ENCODE peak calls at places on chromosomes 6 and 20, in seven cellular contexts. Q, N, X, E, R, J and G are unnamed samples.

GRCh38 chr20:10094566-10095173 is 59.9 kb downstream of the ANKEF1 start:
- DNase-seq in Q (no peak), J (no peak), N (no peak), R (no peak), E (no peak), X (no peak), G (no peak)

GRCh38 chr6:34496103-34496685 is 30.3 kb downstream of the PACSIN1 start:
- DNase-seq in J (no peak), E (no peak), X (no peak), N (no peak), R (peak), Q (no peak), G (no peak)

GRCh38 chr6:12593720-12594540 is 122.6 kb upstream of the PHACTR1 start:
- DNase-seq in X (peak), N (no peak), E (no peak), J (peak), R (no peak), Q (no peak), G (no peak)

GRCh38 chr20:57103146-57103800 is 163.2 kb downstream of the BMP7 start:
- DNase-seq in X (no peak), N (no peak), Q (no peak), R (no peak), J (no peak), E (no peak), G (no peak)

GRCh38 chr6:41942045-41942851 is 640 bp upstream of the CCND3 start:
- DNase-seq in N (no peak), Q (no peak), R (no peak), J (no peak), E (no peak), X (no peak), G (no peak)

GRCh38 chr6:153058291-153058690 is 55.8 kb upstream of the MTRF1L start:
- DNase-seq in Q (no peak), E (no peak), X (no peak), R (no peak), N (no peak), J (no peak), G (no peak)

GRCh38 chr20:17910828-17911294 is 57.7 kb downstream of the SNX5 start:
- DNase-seq in J (peak), E (no peak), Q (no peak), N (no peak), X (no peak), R (no peak), G (no peak)

GRCh38 chr6:136579800-136580199 is 29.6 kb upstream of the MAP7 start:
- DNase-seq in E (no peak), X (no peak), R (no peak), N (no peak), Q (no peak), J (no peak), G (no peak)

GRCh38 chr20:50312682-50313187 is 122.1 kb downstream of the CEBPB start:
- DNase-seq in J (no peak), E (no peak), X (no peak), R (no peak), N (no peak), Q (no peak), G (no peak)

GRCh38 chr6:89559487-89559886 is 79.1 kb downstream of the LYRM2 start:
- DNase-seq in Q (no peak), R (no peak), X (no peak), J (no peak), N (no peak), E (no peak), G (peak)

GRCh38 chr6:93962566-93962965 is 543.2 kb upstream of the EPHA7 start:
- DNase-seq in E (no peak), R (no peak), Q (no peak), N (no peak), J (no peak), X (no peak), G (no peak)

GRCh38 chr20:46835418-46835817 is 59.2 kb upstream of the EYA2 start:
- DNase-seq in E (no peak), J (no peak), N (no peak), Q (no peak), R (no peak), X (peak), G (no peak)

GRCh38 chr6:71349976-71350615 is 61.5 kb downstream of the OGFRL1 start:
- DNase-seq in Q (no peak), E (no peak), R (no peak), J (no peak), X (no peak), N (no peak), G (no peak)

GRCh38 chr6:33799714-33800113 is 4.1 kb downstream of the MLN start:
- DNase-seq in R (no peak), E (no peak), X (no peak), N (no peak), J (no peak), Q (no peak), G (no peak)

GRCh38 chr6:84263557-84263956 is 36.1 kb upstream of the CEP162 start:
- DNase-seq in J (no peak), N (no peak), E (no peak), X (peak), R (no peak), Q (no peak), G (peak)

GRCh38 chr20:3193806-3194616 is 10.5 kb downstream of the DDRGK1 start:
- DNase-seq in E (no peak), Q (no peak), J (no peak), X (no peak), R (no peak), N (no peak), G (no peak)

GRCh38 chr20:17620371-17621228 is 50.7 kb downstream of the DSTN start:
- DNase-seq in X (no peak), N (no peak), Q (no peak), J (no peak), R (peak), E (no peak), G (no peak)

GRCh38 chr6:24357336-24358218 is at the start of gene DCDC2:
- DNase-seq in J (peak), Q (no peak), R (no peak), N (peak), E (no peak), X (peak), G (peak)

GRCh38 chr6:27837636-27838512 is 74.3 kb downstream of the OR2B2 start:
- DNase-seq in E (peak), J (peak), R (peak), X (peak), N (peak), Q (peak), G (peak)

GRCh38 chr6:15677822-15678221 is 15.0 kb upstream of the DTNBP1 start:
- DNase-seq in J (no peak), Q (no peak), N (no peak), X (no peak), R (no peak), E (no peak), G (no peak)

GRCh38 chr6:162528538-162528937 is 199.0 kb downstream of the PRKN start:
- DNase-seq in J (no peak), E (no peak), N (no peak), Q (no peak), R (no peak), X (no peak), G (no peak)

GRCh38 chr6:85063611-85064010 is 299.2 kb upstream of the TBX18 start:
- DNase-seq in N (no peak), Q (no peak), X (no peak), R (no peak), J (no peak), E (no peak), G (no peak)

GRCh38 chr6:143700684-143701342 is 23.0 kb downstream of the PHACTR2 start:
- DNase-seq in X (no peak), Q (no peak), E (no peak), R (peak), N (no peak), J (no peak), G (no peak)

GRCh38 chr20:16485406-16485805 is 87.8 kb downstream of the KIF16B start:
- DNase-seq in Q (no peak), X (no peak), N (no peak), R (no peak), E (no peak), J (no peak), G (no peak)

GRCh38 chr6:43077981-43078411 is 1.9 kb downstream of the PTK7 start:
- DNase-seq in J (no peak), R (peak), Q (no peak), X (no peak), N (no peak), E (no peak), G (no peak)

GRCh38 chr6:151806757-151807512 is 547 bp upstream of the ESR1 start:
- DNase-seq in N (peak), R (peak), E (no peak), J (no peak), Q (no peak), X (no peak), G (no peak)

GRCh38 chr6:25138024-25138696 is 141.0 kb upstream of the CARMIL1 start:
- DNase-seq in N (no peak), E (peak), J (peak), X (no peak), R (peak), Q (no peak), G (peak)

GRCh38 chr6:20325641-20326421 is 75.8 kb upstream of the E2F3 start:
- DNase-seq in X (no peak), J (no peak), E (no peak), R (no peak), Q (no peak), N (no peak), G (no peak)

GRCh38 chr6:169046483-169047192 is 207.0 kb downstream of the THBS2 start:
- DNase-seq in J (no peak), N (no peak), R (no peak), X (no peak), E (no peak), Q (no peak), G (no peak)

GRCh38 chr6:152642578-152643375 is 5.6 kb upstream of the SYNE1 start:
- DNase-seq in R (peak), J (peak), N (peak), X (peak), Q (peak), E (no peak), G (peak)

GRCh38 chr20:38157635-38158495 is 7.2 kb downstream of the TGM2 start:
- DNase-seq in E (no peak), N (no peak), R (no peak), X (no peak), Q (no peak), J (no peak), G (no peak)

GRCh38 chr6:98927534-98927933 is 20.2 kb downstream of the FBXL4 start:
- DNase-seq in Q (no peak), X (peak), J (no peak), R (peak), E (no peak), N (no peak), G (no peak)

GRCh38 chr6:102759415-102759814 is 1365.9 kb downstream of the GRIK2 start:
- DNase-seq in J (no peak), X (no peak), Q (no peak), R (no peak), E (no peak), N (no peak), G (no peak)

GRCh38 chr6:106373502-106374239 is 13.2 kb downstream of the CRYBG1 start:
- DNase-seq in R (no peak), Q (no peak), X (no peak), E (no peak), J (no peak), N (no peak), G (no peak)

GRCh38 chr6:165605182-165605875 is 57.7 kb downstream of the PDE10A start:
- DNase-seq in N (no peak), E (no peak), J (no peak), Q (no peak), X (no peak), R (no peak), G (no peak)

GRCh38 chr20:33392016-33392415 is 9.3 kb downstream of the CDK5RAP1 start:
- DNase-seq in N (no peak), X (no peak), E (no peak), J (no peak), Q (no peak), R (no peak), G (no peak)

GRCh38 chr6:31702421-31702818 is 704 bp downstream of the ABHD16A start:
- DNase-seq in R (no peak), Q (no peak), J (peak), E (no peak), X (no peak), N (no peak), G (peak)

GRCh38 chr6:705047-705446 is 12.1 kb upstream of the EXOC2 start:
- DNase-seq in N (no peak), Q (no peak), R (no peak), X (no peak), J (no peak), E (no peak), G (peak)
- TF ChIP-seq JUND in N (no peak), Q (no peak), R (no peak), X (no peak), J (no peak), E (no peak), G (no peak)

DNA sequence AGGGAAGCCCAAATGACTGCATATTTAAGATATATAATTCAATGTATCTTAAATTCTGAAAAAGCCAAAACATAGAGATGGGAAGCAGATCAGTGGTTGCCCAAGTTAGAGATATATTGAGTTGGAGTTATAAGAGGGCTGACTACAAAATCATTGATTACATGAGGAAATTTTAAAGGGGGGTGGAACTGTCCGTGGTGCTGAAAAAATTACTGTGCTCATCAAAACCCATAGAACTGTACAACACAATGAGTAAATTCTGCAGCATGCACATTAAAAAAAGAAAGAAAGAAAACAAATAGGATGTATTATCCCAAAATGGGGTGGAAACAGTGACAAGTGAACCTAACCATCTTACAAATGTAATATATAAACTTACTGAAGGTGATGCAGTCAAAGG is 100.9 kb downstream of the FUT9 start:
- DNase-seq in J (peak), E (no peak), R (no peak), Q (no peak), X (no peak), N (no peak), G (peak)
- TF ChIP-seq JUND in J (no peak), E (no peak), R (no peak), Q (no peak), X (no peak), N (no peak), G (no peak)

DNA sequence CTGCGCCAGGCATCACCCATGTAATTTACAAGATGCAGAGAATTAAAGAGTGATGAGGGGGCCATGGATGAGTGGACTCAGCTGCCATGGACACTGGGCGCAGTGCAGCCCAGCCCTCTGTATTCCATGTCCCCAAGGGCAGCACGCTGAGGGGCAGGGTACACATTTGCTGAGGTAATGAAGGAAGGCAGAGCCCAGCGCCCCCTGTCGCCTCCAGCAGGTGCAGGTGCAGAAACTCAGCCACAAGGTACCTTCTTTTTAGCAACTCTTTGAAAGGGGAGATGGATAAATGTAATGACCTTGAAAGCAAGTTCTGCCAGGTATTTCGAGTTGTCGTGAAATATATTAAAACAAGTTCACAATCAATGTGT is 7.1 kb downstream of the CD93 start:
- DNase-seq in X (peak), R (no peak), N (peak), J (peak), Q (no peak), E (no peak), G (no peak)
- TF ChIP-seq JUND in X (no peak), R (no peak), N (no peak), J (peak), Q (no peak), E (no peak), G (no peak)

DNA sequence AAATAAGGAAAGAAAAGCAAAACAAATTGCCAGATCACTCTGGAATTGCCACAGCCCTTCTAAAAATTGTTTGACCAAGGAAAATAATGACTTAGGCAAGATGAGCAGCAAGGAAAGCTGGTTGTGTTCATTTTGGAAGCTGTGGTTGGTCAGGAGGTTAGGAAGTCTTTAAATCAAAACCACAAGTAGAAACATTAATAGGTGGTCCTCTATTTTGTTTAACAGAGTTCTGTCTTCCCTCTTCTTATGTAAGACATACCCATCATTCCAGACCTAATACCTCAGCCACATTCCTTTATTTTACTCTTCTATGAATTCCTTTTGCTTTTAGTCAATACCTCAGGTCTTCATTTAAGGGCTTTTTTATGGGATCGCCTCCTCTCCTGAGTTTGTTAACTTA is 422.2 kb upstream of the PLCB4 start:
- DNase-seq in N (no peak), R (no peak), J (no peak), Q (no peak), X (no peak), E (no peak), G (no peak)
- TF ChIP-seq JUND in N (no peak), R (no peak), J (no peak), Q (no peak), X (no peak), E (no peak), G (no peak)

GRCh38 chr6:163752446-163752845 is 337.9 kb downstream of the QKI start:
- DNase-seq in R (no peak), J (no peak), E (no peak), N (no peak), X (no peak), Q (no peak), G (no peak)
- TF ChIP-seq JUND in R (no peak), J (no peak), E (no peak), N (no peak), X (no peak), Q (no peak), G (no peak)

GRCh38 chr6:124870611-124871201 is 91.5 kb upstream of the RNF217 start:
- DNase-seq in Q (peak), N (no peak), R (peak), X (peak), E (no peak), J (peak), G (no peak)
- TF ChIP-seq JUND in Q (no peak), N (no peak), R (no peak), X (no peak), E (no peak), J (no peak), G (no peak)

GRCh38 chr20:31861346-31862156 is 8.8 kb downstream of the DUSP15 start:
- DNase-seq in X (peak), E (no peak), N (peak), J (peak), Q (peak), R (peak), G (peak)

GRCh38 chr20:31859266-31859997 is 10.9 kb downstream of the DUSP15 start:
- DNase-seq in N (no peak), J (no peak), X (no peak), R (no peak), Q (no peak), E (no peak), G (no peak)

GRCh38 chr20:31862157-31862470 is 8.2 kb downstream of the DUSP15 start:
- DNase-seq in E (no peak), Q (no peak), R (no peak), J (no peak), X (no peak), N (no peak), G (no peak)

GRCh38 chr20:31859998-31860380 is 10.3 kb downstream of the DUSP15 start:
- DNase-seq in E (no peak), J (no peak), R (no peak), Q (no peak), X (no peak), N (no peak), G (no peak)

DNA sequence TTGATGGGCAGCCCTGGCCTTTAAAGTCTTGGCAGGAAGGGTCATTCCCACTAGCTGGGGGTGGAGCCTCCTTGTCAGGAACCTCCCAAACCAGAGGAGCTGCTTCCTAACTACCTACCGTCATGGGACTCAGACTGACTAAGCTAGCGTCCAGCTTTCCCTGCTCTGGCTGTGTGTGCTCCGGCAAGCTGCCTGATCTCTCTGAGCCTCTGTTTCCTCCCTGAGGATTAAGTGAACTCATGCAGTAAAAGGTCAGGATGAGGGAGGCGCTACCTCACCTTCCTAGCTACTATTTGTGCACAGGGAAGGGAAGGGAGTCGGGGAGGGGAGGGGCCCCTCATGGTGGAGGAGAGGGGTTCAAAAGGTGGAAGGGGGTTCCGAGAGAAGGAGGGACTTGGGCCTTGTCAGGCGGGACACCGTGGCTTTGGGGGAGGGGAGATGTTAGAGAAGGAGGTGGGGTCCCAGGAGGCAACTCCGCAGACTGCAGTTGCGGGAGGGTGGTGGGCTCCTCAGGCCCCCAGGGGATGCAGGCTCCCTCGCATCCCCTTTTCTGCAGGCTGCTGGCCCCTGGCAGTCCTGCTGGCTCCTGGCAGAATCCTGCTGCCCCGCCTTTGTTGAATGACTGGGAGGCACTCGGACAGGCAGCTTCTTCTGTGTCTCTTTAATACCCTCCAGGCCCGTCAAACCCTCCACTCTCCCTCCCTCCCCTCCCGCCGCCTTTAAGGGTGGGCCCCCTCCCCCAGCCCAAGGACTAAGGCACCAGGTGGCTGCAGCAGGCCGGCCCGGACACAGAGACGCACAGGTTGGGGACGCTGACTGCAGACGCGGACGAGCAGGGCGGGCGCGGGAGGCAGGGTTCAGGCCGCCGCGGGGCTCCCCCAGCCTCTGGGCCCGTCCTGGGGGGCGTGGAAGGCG is 9.6 kb downstream of the DUSP15 start:
- DNase-seq in X (no peak), E (no peak), Q (no peak), J (no peak), N (peak), R (no peak), G (peak)
- TF ChIP-seq JUND in X (no peak), E (no peak), Q (no peak), J (no peak), N (no peak), R (no peak), G (no peak)